ENCODE peak calls at places on chromosomes 16 and 17, in five cellular contexts. W is activated CD4-positive, alpha-beta T cell treated with anti-CD3 and anti-CD28 coated beads, Interleukin-2, amount 10 ng/mL, durations not matched to agents 7 days and 5 days; R is T-helper 9 cell; G is body of pancreas; E is NCI-H510A. I is an unnamed sample.

GRCh38 chr17:18143044-18143936 is 34.7 kb downstream of the MYO15A start:
- DNase-seq in W (no peak), R (no peak), G (no peak), E (peak), I (no peak)

GRCh38 chr17:46942441-46943217 is 19.7 kb downstream of the GOSR2 start:
- DNase-seq in W (peak), R (peak), G (peak), E (peak), I (peak)

GRCh38 chr16:73226675-73227074 is 178.7 kb upstream of the ZFHX3 start:
- DNase-seq in W (no peak), R (no peak), G (no peak), E (no peak), I (no peak)

GRCh38 chr16:12168054-12169018 is 191.8 kb downstream of the SNX29 start:
- DNase-seq in W (no peak), R (no peak), G (no peak), E (no peak), I (no peak)

GRCh38 chr17:4739122-4740024 is at the start of the genes CXCL16 and ZMYND15:
- DNase-seq in W (peak), R (peak), G (peak), E (peak), I (peak)

GRCh38 chr17:31497994-31498826 is 106.7 kb downstream of the RAB11FIP4 start:
- DNase-seq in W (no peak), R (no peak), G (no peak), E (no peak), I (no peak)

GRCh38 chr16:63188076-63188771 is 1152.0 kb upstream of the CDH8 start:
- DNase-seq in W (no peak), R (no peak), G (no peak), E (no peak), I (no peak)

GRCh38 chr17:17836818-17837379 is at the start of gene SREBF1:
- DNase-seq in W (peak), R (peak), G (peak), E (peak), I (peak)

GRCh38 chr17:62832405-62832804 is 24.3 kb upstream of the MARCHF10 start:
- DNase-seq in W (no peak), R (no peak), G (no peak), E (no peak), I (no peak)

GRCh38 chr16:81816793-81817210 is 37.7 kb downstream of the PLCG2 start:
- DNase-seq in W (no peak), R (no peak), G (no peak), E (no peak), I (peak)

GRCh38 chr17:39834017-39834416 is 30.1 kb downstream of the IKZF3 start:
- DNase-seq in W (no peak), R (no peak), G (no peak), E (no peak), I (no peak)

GRCh38 chr16:56257260-56257659 is 66.0 kb downstream of the GNAO1 start:
- DNase-seq in W (no peak), R (no peak), G (peak), E (no peak), I (no peak)

GRCh38 chr17:80832266-80832676 is 159.4 kb upstream of the CHMP6 start:
- DNase-seq in W (no peak), R (no peak), G (no peak), E (peak), I (no peak)

GRCh38 chr17:48627242-48627597 is 1.1 kb upstream of the HOXB9 start:
- DNase-seq in W (no peak), R (no peak), G (no peak), E (no peak), I (no peak)

GRCh38 chr17:39787038-39787437 is 49.3 kb downstream of the GRB7 start:
- DNase-seq in W (no peak), R (no peak), G (no peak), E (no peak), I (no peak)

GRCh38 chr16:27762441-27762840 is 212.5 kb downstream of the KATNIP start:
- DNase-seq in W (no peak), R (no peak), G (no peak), E (no peak), I (no peak)

GRCh38 chr16:18969855-18970240 is 13.9 kb upstream of the TMC7 start:
- DNase-seq in W (no peak), R (no peak), G (no peak), E (no peak), I (no peak)

GRCh38 chr17:17694229-17695081 is 13.2 kb downstream of the RAI1 start:
- DNase-seq in W (peak), R (peak), G (peak), E (peak), I (peak)

GRCh38 chr17:19551708-19552148 is 18.1 kb downstream of the SLC47A1 start:
- DNase-seq in W (no peak), R (no peak), G (no peak), E (no peak), I (no peak)